ENCODE peak calls at places on chromosomes 12 and 14, in eight cellular contexts. One of them, this sample, is unnamed.

GRCh38 chr12:109612975-109613502 is 39.4 kb downstream of the MVK start:
- DNase-seq in amniotic epithelial cell: no peak
- DNase-seq in G401: no peak
- DNase-seq in nucleus accumbens: no peak
- DNase-seq in Calu3: no peak
- DNase-seq in stimulated activated CD4-positive, alpha-beta T cell treated with anti-CD3 and anti-CD28 coated beads, Interleukin-4, amount 100 ng/mL, for 24 hours: no peak
- DNase-seq in Daoy: peak
- DNase-seq in RWPE2: no peak
- DNase-seq in this sample: no peak

GRCh38 chr14:92656306-92656705 is 92.1 kb downstream of the LGMN start:
- DNase-seq in amniotic epithelial cell: no peak
- DNase-seq in G401: no peak
- DNase-seq in nucleus accumbens: no peak
- DNase-seq in Calu3: no peak
- DNase-seq in stimulated activated CD4-positive, alpha-beta T cell treated with anti-CD3 and anti-CD28 coated beads, Interleukin-4, amount 100 ng/mL, for 24 hours: no peak
- DNase-seq in Daoy: no peak
- DNase-seq in RWPE2: no peak
- DNase-seq in this sample: no peak

GRCh38 chr14:91252901-91253794 is 8.6 kb upstream of the GPR68 start:
- DNase-seq in amniotic epithelial cell: no peak
- DNase-seq in G401: peak
- DNase-seq in nucleus accumbens: no peak
- DNase-seq in Calu3: peak
- DNase-seq in stimulated activated CD4-positive, alpha-beta T cell treated with anti-CD3 and anti-CD28 coated beads, Interleukin-4, amount 100 ng/mL, for 24 hours: no peak
- DNase-seq in Daoy: peak
- DNase-seq in RWPE2: no peak
- DNase-seq in this sample: peak

GRCh38 chr12:60174476-60174875 is 578.6 kb downstream of the SLC16A7 start:
- DNase-seq in amniotic epithelial cell: no peak
- DNase-seq in G401: no peak
- DNase-seq in nucleus accumbens: no peak
- DNase-seq in Calu3: no peak
- DNase-seq in stimulated activated CD4-positive, alpha-beta T cell treated with anti-CD3 and anti-CD28 coated beads, Interleukin-4, amount 100 ng/mL, for 24 hours: no peak
- DNase-seq in Daoy: no peak
- DNase-seq in RWPE2: no peak
- DNase-seq in this sample: no peak

GRCh38 chr12:94754653-94755052 is 104.3 kb upstream of the TMCC3 start:
- DNase-seq in amniotic epithelial cell: no peak
- DNase-seq in G401: no peak
- DNase-seq in nucleus accumbens: no peak
- DNase-seq in Calu3: no peak
- DNase-seq in stimulated activated CD4-positive, alpha-beta T cell treated with anti-CD3 and anti-CD28 coated beads, Interleukin-4, amount 100 ng/mL, for 24 hours: no peak
- DNase-seq in Daoy: no peak
- DNase-seq in RWPE2: no peak
- DNase-seq in this sample: no peak

GRCh38 chr14:96408608-96409007 is 16.7 kb downstream of the AK7 start:
- DNase-seq in amniotic epithelial cell: no peak
- DNase-seq in G401: no peak
- DNase-seq in nucleus accumbens: no peak
- DNase-seq in Calu3: no peak
- DNase-seq in stimulated activated CD4-positive, alpha-beta T cell treated with anti-CD3 and anti-CD28 coated beads, Interleukin-4, amount 100 ng/mL, for 24 hours: no peak
- DNase-seq in Daoy: no peak
- DNase-seq in RWPE2: no peak
- DNase-seq in this sample: no peak

GRCh38 chr14:72651081-72651480 is 242.8 kb downstream of the DPF3 start:
- DNase-seq in amniotic epithelial cell: peak
- DNase-seq in G401: no peak
- DNase-seq in nucleus accumbens: no peak
- DNase-seq in Calu3: peak
- DNase-seq in stimulated activated CD4-positive, alpha-beta T cell treated with anti-CD3 and anti-CD28 coated beads, Interleukin-4, amount 100 ng/mL, for 24 hours: no peak
- DNase-seq in Daoy: peak
- DNase-seq in RWPE2: no peak
- DNase-seq in this sample: no peak

GRCh38 chr14:69879175-69880047 is at the start of gene SMOC1:
- DNase-seq in amniotic epithelial cell: no peak
- DNase-seq in G401: peak
- DNase-seq in nucleus accumbens: peak
- DNase-seq in Calu3: peak
- DNase-seq in stimulated activated CD4-positive, alpha-beta T cell treated with anti-CD3 and anti-CD28 coated beads, Interleukin-4, amount 100 ng/mL, for 24 hours: peak
- DNase-seq in Daoy: peak
- DNase-seq in RWPE2: no peak
- DNase-seq in this sample: peak

GRCh38 chr12:6867407-6868210 is at the start of gene TPI1:
- DNase-seq in amniotic epithelial cell: peak
- DNase-seq in G401: peak
- DNase-seq in nucleus accumbens: peak
- DNase-seq in Calu3: peak
- DNase-seq in stimulated activated CD4-positive, alpha-beta T cell treated with anti-CD3 and anti-CD28 coated beads, Interleukin-4, amount 100 ng/mL, for 24 hours: peak
- DNase-seq in Daoy: peak
- DNase-seq in RWPE2: peak
- DNase-seq in this sample: peak

GRCh38 chr12:8689606-8690175 is 8.1 kb upstream of the RIMKLB start:
- DNase-seq in amniotic epithelial cell: peak
- DNase-seq in G401: peak
- DNase-seq in nucleus accumbens: no peak
- DNase-seq in Calu3: no peak
- DNase-seq in stimulated activated CD4-positive, alpha-beta T cell treated with anti-CD3 and anti-CD28 coated beads, Interleukin-4, amount 100 ng/mL, for 24 hours: no peak
- DNase-seq in Daoy: no peak
- DNase-seq in RWPE2: no peak
- DNase-seq in this sample: no peak

GRCh38 chr12:92445253-92446081 is 257.3 kb upstream of the PLEKHG7 start:
- DNase-seq in amniotic epithelial cell: no peak
- DNase-seq in G401: no peak
- DNase-seq in nucleus accumbens: no peak
- DNase-seq in Calu3: no peak
- DNase-seq in stimulated activated CD4-positive, alpha-beta T cell treated with anti-CD3 and anti-CD28 coated beads, Interleukin-4, amount 100 ng/mL, for 24 hours: no peak
- DNase-seq in Daoy: no peak
- DNase-seq in RWPE2: no peak
- DNase-seq in this sample: no peak